ENCODE peak calls at places on chromosomes 1 and 21, in eight cellular contexts. X is coronary artery; W is H1; B is breast epithelium; K is cardiac fibroblast; O is colonic mucosa; J is A549; T is CD8-positive, alpha-beta T cell. L is an unnamed sample.

GRCh38 chr1:158035976-158036583 is 42.6 kb downstream of the KIRREL1 start:
- DNase-seq in X (no peak), W (no peak), B (no peak), K (peak), O (peak), J (peak), T (no peak), L (no peak)

GRCh38 chr21:41480086-41480690 is 27.8 kb downstream of the TMPRSS2 start:
- DNase-seq in X (no peak), W (no peak), B (no peak), K (no peak), O (peak), J (no peak), T (no peak), L (no peak)

GRCh38 chr1:115099693-115100050 is 10.4 kb upstream of the TSPAN2 start:
- DNase-seq in X (no peak), W (no peak), B (no peak), K (peak), O (no peak), J (no peak), T (no peak), L (no peak)

GRCh38 chr1:78004719-78005346 is at the start of gene DNAJB4:
- DNase-seq in X (no peak), W (no peak), B (peak), K (peak), O (peak), J (peak), T (peak), L (peak)

GRCh38 chr1:33394716-33395115 is 36.2 kb downstream of the PHC2 start:
- DNase-seq in X (no peak), W (no peak), B (no peak), K (no peak), O (no peak), J (no peak), T (no peak), L (no peak)

GRCh38 chr1:73839922-73840321 is 358.1 kb downstream of the LRRIQ3 start:
- DNase-seq in X (no peak), W (no peak), B (no peak), K (peak), O (no peak), J (peak), T (no peak), L (no peak)

GRCh38 chr1:40312238-40313205 is 4.6 kb downstream of the COL9A2 start:
- DNase-seq in X (no peak), W (no peak), B (no peak), K (peak), O (peak), J (no peak), T (no peak), L (no peak)

GRCh38 chr1:2906620-2907019 is 105.1 kb upstream of the TTC34 start:
- DNase-seq in X (no peak), W (no peak), B (no peak), K (no peak), O (no peak), J (no peak), T (no peak), L (no peak)

GRCh38 chr1:226938903-226939438 is 1.1 kb upstream of the COQ8A start:
- DNase-seq in X (peak), W (no peak), B (no peak), K (peak), O (no peak), J (peak), T (no peak), L (no peak)

GRCh38 chr1:241356187-241356518 is 852 bp downstream of the RGS7 start:
- DNase-seq in X (no peak), W (no peak), B (no peak), K (no peak), O (no peak), J (no peak), T (no peak), L (no peak)

GRCh38 chr21:45578811-45579381 is 36.7 kb upstream of the SLC19A1 start:
- DNase-seq in X (peak), W (peak), B (no peak), K (no peak), O (peak), J (no peak), T (no peak), L (no peak)

GRCh38 chr1:244968431-244968830 is 104.1 kb upstream of the HNRNPU start:
- DNase-seq in X (no peak), W (no peak), B (no peak), K (peak), O (no peak), J (no peak), T (no peak), L (no peak)

GRCh38 chr1:40532844-40533424 is 1.5 kb downstream of the ZNF684 start:
- DNase-seq in X (no peak), W (no peak), B (no peak), K (peak), O (peak), J (peak), T (no peak), L (no peak)

GRCh38 chr1:2193514-2194251 is 889 bp downstream of the FAAP20 start:
- DNase-seq in X (no peak), W (peak), B (no peak), K (no peak), O (no peak), J (no peak), T (no peak), L (no peak)

GRCh38 chr1:94773931-94774422 is 46.2 kb upstream of the SLC44A3 start:
- DNase-seq in X (no peak), W (no peak), B (no peak), K (peak), O (no peak), J (peak), T (no peak), L (no peak)

GRCh38 chr21:30227633-30228404 is 11.9 kb upstream of the CLDN8 start:
- DNase-seq in X (no peak), W (no peak), B (peak), K (peak), O (peak), J (peak), T (no peak), L (no peak)

GRCh38 chr1:238673561-238673960 is 712.8 kb upstream of the CHRM3 start:
- DNase-seq in X (no peak), W (no peak), B (no peak), K (no peak), O (no peak), J (no peak), T (no peak), L (no peak)

GRCh38 chr1:203440780-203441179 is 34.8 kb upstream of the PRELP start:
- DNase-seq in X (peak), W (no peak), B (peak), K (peak), O (peak), J (peak), T (no peak), L (peak)

GRCh38 chr1:43538143-43538487 is 7.4 kb downstream of the PTPRF start:
- DNase-seq in X (no peak), W (no peak), B (no peak), K (no peak), O (no peak), J (no peak), T (no peak), L (no peak)

GRCh38 chr1:178541829-178542553 is 29.1 kb downstream of the TEX35 start:
- DNase-seq in X (no peak), W (peak), B (no peak), K (no peak), O (peak), J (peak), T (peak), L (no peak)

GRCh38 chr1:203274603-203275381 is 30.5 kb upstream of the BTG2 start:
- DNase-seq in X (peak), W (no peak), B (peak), K (peak), O (peak), J (no peak), T (no peak), L (peak)

GRCh38 chr21:28794341-28794970 is 198.2 kb downstream of the LTN1 start:
- DNase-seq in X (no peak), W (no peak), B (no peak), K (peak), O (no peak), J (no peak), T (no peak), L (no peak)

GRCh38 chr1:31704261-31705079 is 653 bp upstream of the COL16A1 start:
- DNase-seq in X (no peak), W (peak), B (no peak), K (peak), O (peak), J (no peak), T (no peak), L (peak)

GRCh38 chr1:233343262-233343661 is 15.7 kb downstream of the MAP3K21 start:
- DNase-seq in X (no peak), W (no peak), B (no peak), K (no peak), O (peak), J (no peak), T (no peak), L (no peak)

GRCh38 chr1:113947388-113948107 is 18.4 kb downstream of the HIPK1 start:
- DNase-seq in X (no peak), W (no peak), B (no peak), K (no peak), O (no peak), J (no peak), T (no peak), L (no peak)

GRCh38 chr1:113945329-113945728 is 16.2 kb downstream of the HIPK1 start:
- DNase-seq in X (no peak), W (no peak), B (no peak), K (no peak), O (no peak), J (no peak), T (no peak), L (no peak)

GRCh38 chr1:113949007-113949406 is 19.9 kb downstream of the HIPK1 start:
- DNase-seq in X (no peak), W (no peak), B (no peak), K (no peak), O (no peak), J (no peak), T (no peak), L (no peak)

GRCh38 chr1:113946112-113946511 is 17.0 kb downstream of the HIPK1 start:
- DNase-seq in X (no peak), W (no peak), B (no peak), K (no peak), O (no peak), J (no peak), T (no peak), L (no peak)

GRCh38 chr1:113946668-113947387 is 17.7 kb downstream of the HIPK1 start:
- DNase-seq in X (no peak), W (no peak), B (no peak), K (no peak), O (no peak), J (no peak), T (no peak), L (no peak)
- H3K4me3 ChIP-seq in X (peak), W (no peak), B (peak), K (no peak), O (no peak), J (no peak), T (peak), L (no peak)

GRCh38 chr1:92961131-92961895 is at the start of gene DIPK1A:
- DNase-seq in X (peak), W (peak), B (peak), K (peak), O (peak), J (peak), T (peak), L (peak)
- TF ChIP-seq CTCF in X (no peak), W (peak), B (no peak), K (no peak), O (no peak), J (no peak), T (peak), L (no peak)

GRCh38 chr1:211336775-211337174 is 10.1 kb downstream of the TRAF5 start:
- DNase-seq in X (no peak), W (peak), B (no peak), K (no peak), O (peak), J (no peak), T (peak), L (no peak)
- H3K4me3 ChIP-seq in X (no peak), W (no peak), B (no peak), K (no peak), O (no peak), J (no peak), T (no peak), L (no peak)

DNA sequence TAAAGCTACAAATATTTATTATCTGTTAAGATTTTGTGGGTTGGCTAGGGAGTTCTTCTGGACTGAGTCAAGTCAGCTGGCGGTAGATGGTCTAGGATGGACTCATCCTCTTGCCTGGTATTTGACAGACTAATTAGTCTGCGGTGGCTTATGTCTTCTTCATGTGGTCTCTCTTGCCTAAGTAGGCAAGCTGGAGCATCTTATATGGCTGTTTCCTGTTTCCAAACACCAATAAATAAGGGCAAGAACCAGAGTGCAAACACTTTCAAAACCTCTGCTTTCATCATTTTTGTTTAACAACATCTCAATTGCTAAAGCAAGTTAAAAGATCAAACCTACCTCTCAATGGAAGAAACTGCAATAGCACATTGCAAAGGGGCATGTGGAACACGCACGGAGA is 484.8 kb downstream of the PTPRC start:
- DNase-seq in X (no peak), W (no peak), B (no peak), K (peak), O (no peak), J (no peak), T (no peak), L (no peak)
- TF ChIP-seq CTCF in X (no peak), W (no peak), B (no peak), K (no peak), O (no peak), J (no peak), T (no peak), L (no peak)

GRCh38 chr21:35259452-35259851 is 210.3 kb upstream of the RUNX1 start:
- DNase-seq in X (no peak), W (no peak), B (no peak), K (no peak), O (no peak), J (no peak), T (no peak), L (no peak)
- H3K4me3 ChIP-seq in X (no peak), W (no peak), B (no peak), K (no peak), O (no peak), J (no peak), T (no peak), L (no peak)

GRCh38 chr1:27108588-27108987 is 46.3 kb downstream of the SLC9A1 start:
- DNase-seq in X (no peak), W (no peak), B (no peak), K (no peak), O (no peak), J (no peak), T (no peak), L (no peak)

GRCh38 chr1:27106561-27107323 is 48.2 kb downstream of the SLC9A1 start:
- DNase-seq in X (no peak), W (no peak), B (no peak), K (no peak), O (no peak), J (no peak), T (no peak), L (no peak)

GRCh38 chr1:27111771-27112573 is 43.0 kb downstream of the SLC9A1 start:
- DNase-seq in X (peak), W (no peak), B (peak), K (peak), O (peak), J (peak), T (peak), L (peak)

GRCh38 chr1:27105018-27105417 is 49.9 kb downstream of the SLC9A1 start:
- DNase-seq in X (no peak), W (no peak), B (no peak), K (no peak), O (no peak), J (no peak), T (no peak), L (no peak)

DNA sequence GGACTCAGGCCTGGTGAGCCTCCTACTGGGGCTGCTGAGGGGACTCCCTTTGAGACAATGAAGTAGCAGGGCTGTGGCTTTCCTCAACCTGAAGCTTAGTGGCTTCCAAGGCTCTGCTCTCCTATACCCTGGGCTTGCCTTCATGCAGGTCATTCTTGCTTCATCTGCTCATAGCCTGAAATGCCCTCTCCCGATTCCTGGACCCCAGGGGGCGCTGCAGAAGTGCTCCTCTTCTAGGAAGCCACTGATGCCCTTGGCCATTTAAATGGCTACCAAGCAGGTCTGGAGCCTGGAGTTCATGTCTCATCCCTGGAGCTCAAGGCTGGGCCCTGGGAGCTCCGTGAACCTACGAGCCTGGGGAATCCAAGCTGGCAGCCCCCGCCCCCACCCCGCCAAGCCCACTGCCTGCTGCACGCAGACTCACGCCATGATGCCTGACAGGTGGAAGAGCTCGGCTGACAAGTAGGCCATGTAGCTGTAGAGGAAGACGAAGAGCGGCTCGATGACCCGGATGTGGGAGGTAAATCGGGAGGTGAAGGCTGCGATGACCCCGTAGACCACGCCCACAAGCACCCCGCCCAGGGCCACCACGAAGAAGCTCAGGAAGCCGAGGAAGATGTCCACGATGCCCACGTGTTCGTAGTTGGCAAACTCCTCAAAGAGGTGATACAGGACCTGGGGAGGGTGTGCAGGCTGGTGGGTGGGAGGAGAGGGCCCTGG is 45.7 kb downstream of the SLC9A1 start:
- DNase-seq in X (no peak), W (peak), B (no peak), K (peak), O (peak), J (peak), T (no peak), L (no peak)
- TF ChIP-seq CTCF in X (no peak), W (peak), B (no peak), K (peak), O (no peak), J (peak), T (no peak), L (no peak)

GRCh38 chr1:39131940-39132339 is 72.6 kb upstream of the MACF1 start:
- DNase-seq in X (no peak), W (no peak), B (no peak), K (no peak), O (no peak), J (no peak), T (no peak), L (no peak)
- H3K4me3 ChIP-seq in X (no peak), W (peak), B (no peak), K (no peak), O (no peak), J (no peak), T (no peak), L (no peak)

L was measured in lower leg skin.